ENCODE peak calls at places on chromosomes 13 and 19, in six cellular contexts. H is SW 1271; X is HEK293T; Q is neural crest cell; F is stimulated activated CD4-positive, alpha-beta T cell treated with anti-CD3 and anti-CD28 coated beads, TNF-alpha, amount 100 ng/mL, for 1 hour; W is left ventricle myocardium inferior. P is an unnamed sample.

GRCh38 chr13:112767506-112768471 is 78.0 kb downstream of the ATP11A start:
- DNase-seq in H (no peak), X (no peak), Q (no peak), F (no peak), W (peak; percentile 51), P (no peak)

GRCh38 chr19:16659464-16659831 is 496 bp downstream of the SMIM7 start:
- DNase-seq in H (no peak), X (no peak), Q (no peak), F (no peak), W (no peak), P (no peak)

GRCh38 chr19:35555301-35556005 is 8.0 kb downstream of the ATP4A start:
- DNase-seq in H (no peak), X (peak; percentile 54), Q (no peak), F (no peak), W (no peak), P (no peak)

GRCh38 chr13:19158526-19158925 is 23.1 kb downstream of the TUBA3C start:
- DNase-seq in H (no peak), X (no peak), Q (no peak), F (no peak), W (no peak), P (no peak)

GRCh38 chr19:15112385-15112784 is 5.2 kb downstream of the SYDE1 start:
- DNase-seq in H (no peak), X (no peak), Q (no peak), F (no peak), W (no peak), P (no peak)

GRCh38 chr19:13198634-13199033 is 48.4 kb downstream of the IER2 start:
- DNase-seq in H (no peak), X (no peak), Q (no peak), F (no peak), W (no peak), P (no peak)

GRCh38 chr19:46471116-46471733 is at the start of gene PNMA8A:
- DNase-seq in H (no peak), X (peak; percentile 88), Q (peak; percentile 82), F (no peak), W (peak; percentile 74), P (peak; percentile 89)

GRCh38 chr19:53511933-53512374 is 26.0 kb upstream of the ZNF331 start:
- DNase-seq in H (peak; percentile 6), X (peak; percentile 28), Q (peak; percentile 57), F (no peak), W (peak; percentile 40), P (no peak)

GRCh38 chr13:98020271-98020670 is 66.8 kb downstream of the IPO5 start:
- DNase-seq in H (no peak), X (no peak), Q (no peak), F (no peak), W (no peak), P (no peak)

GRCh38 chr13:48908381-48909087 is 67.2 kb upstream of the FNDC3A start:
- DNase-seq in H (no peak), X (no peak), Q (no peak), F (no peak), W (no peak), P (no peak)

GRCh38 chr19:35153701-35154534 is 617 bp upstream of the FXYD5 start:
- DNase-seq in H (no peak), X (peak; percentile 50), Q (peak; percentile 57), F (peak; percentile 42), W (no peak), P (no peak)

GRCh38 chr13:93045836-93046235 is 180.8 kb upstream of the GPC6 start:
- DNase-seq in H (no peak), X (no peak), Q (no peak), F (no peak), W (no peak), P (no peak)

GRCh38 chr13:75617230-75617629 is 18.9 kb upstream of the LMO7 start:
- DNase-seq in H (no peak), X (no peak), Q (no peak), F (no peak), W (no peak), P (no peak)

GRCh38 chr13:45340422-45341033 is 455 bp downstream of the TPT1 start:
- DNase-seq in H (peak; percentile 59), X (peak; percentile 72), Q (peak; percentile 70), F (peak; percentile 51), W (peak; percentile 92), P (peak; percentile 31)

P was measured in NCI-H1092.